ENCODE peak calls at places on chromosomes 1 and 21, in five cellular contexts. M is HepG2, J is GM23338, D is K562, P is H1. I is an unnamed sample.

GRCh38 chr1:154329551-154330131 is 4.3 kb downstream of the ATP8B2 start:
- DNase-seq in M (no peak), J (peak), D (no peak), P (no peak), I (no peak)

GRCh38 chr21:44550807-44551206 is 498 bp downstream of the KRTAP10-2 start:
- DNase-seq in M (no peak), J (no peak), D (no peak), P (no peak), I (no peak)

GRCh38 chr21:21730524-21730923 is 732.3 kb downstream of the NCAM2 start:
- DNase-seq in M (no peak), J (no peak), D (no peak), P (no peak), I (no peak)

GRCh38 chr1:204147392-204148097 is 4.3 kb downstream of the ETNK2 start:
- DNase-seq in M (no peak), J (peak), D (no peak), P (no peak), I (no peak)

GRCh38 chr1:247376659-247377058 is 39.3 kb upstream of the NLRP3 start:
- DNase-seq in M (no peak), J (peak), D (no peak), P (peak), I (no peak)

GRCh38 chr1:53123462-53124129 is 18.8 kb downstream of the SLC1A7 start:
- DNase-seq in M (no peak), J (no peak), D (no peak), P (no peak), I (peak)

GRCh38 chr1:6121651-6122370 is 58.3 kb downstream of the CHD5 start:
- DNase-seq in M (no peak), J (no peak), D (no peak), P (no peak), I (no peak)

GRCh38 chr1:26706315-26706714 is 10.5 kb downstream of the ARID1A start:
- DNase-seq in M (peak), J (no peak), D (no peak), P (no peak), I (no peak)

GRCh38 chr1:184419734-184420161 is 32.9 kb downstream of the C1orf21 start:
- DNase-seq in M (no peak), J (no peak), D (no peak), P (no peak), I (no peak)

GRCh38 chr1:59359325-59359724 is 62.4 kb downstream of the FGGY start:
- DNase-seq in M (peak), J (no peak), D (no peak), P (no peak), I (no peak)

GRCh38 chr1:186899977-186900376 is 71.2 kb downstream of the PLA2G4A start:
- DNase-seq in M (no peak), J (no peak), D (no peak), P (no peak), I (no peak)

GRCh38 chr1:97820470-97821188 is 100.2 kb downstream of the DPYD start:
- DNase-seq in M (peak), J (peak), D (no peak), P (no peak), I (peak)

GRCh38 chr1:220511785-220512184 is 16.2 kb upstream of the MARK1 start:
- DNase-seq in M (peak), J (peak), D (peak), P (no peak), I (no peak)

GRCh38 chr1:201511396-201511795 is 4.5 kb upstream of the CSRP1 start:
- DNase-seq in M (no peak), J (no peak), D (no peak), P (no peak), I (no peak)

GRCh38 chr21:46020581-46020980 is 39.0 kb downstream of the COL6A1 start:
- DNase-seq in M (no peak), J (no peak), D (no peak), P (no peak), I (no peak)

GRCh38 chr1:8818325-8818775 is 910 bp upstream of the RERE start:
- DNase-seq in M (no peak), J (no peak), D (peak), P (no peak), I (peak)

DNA sequence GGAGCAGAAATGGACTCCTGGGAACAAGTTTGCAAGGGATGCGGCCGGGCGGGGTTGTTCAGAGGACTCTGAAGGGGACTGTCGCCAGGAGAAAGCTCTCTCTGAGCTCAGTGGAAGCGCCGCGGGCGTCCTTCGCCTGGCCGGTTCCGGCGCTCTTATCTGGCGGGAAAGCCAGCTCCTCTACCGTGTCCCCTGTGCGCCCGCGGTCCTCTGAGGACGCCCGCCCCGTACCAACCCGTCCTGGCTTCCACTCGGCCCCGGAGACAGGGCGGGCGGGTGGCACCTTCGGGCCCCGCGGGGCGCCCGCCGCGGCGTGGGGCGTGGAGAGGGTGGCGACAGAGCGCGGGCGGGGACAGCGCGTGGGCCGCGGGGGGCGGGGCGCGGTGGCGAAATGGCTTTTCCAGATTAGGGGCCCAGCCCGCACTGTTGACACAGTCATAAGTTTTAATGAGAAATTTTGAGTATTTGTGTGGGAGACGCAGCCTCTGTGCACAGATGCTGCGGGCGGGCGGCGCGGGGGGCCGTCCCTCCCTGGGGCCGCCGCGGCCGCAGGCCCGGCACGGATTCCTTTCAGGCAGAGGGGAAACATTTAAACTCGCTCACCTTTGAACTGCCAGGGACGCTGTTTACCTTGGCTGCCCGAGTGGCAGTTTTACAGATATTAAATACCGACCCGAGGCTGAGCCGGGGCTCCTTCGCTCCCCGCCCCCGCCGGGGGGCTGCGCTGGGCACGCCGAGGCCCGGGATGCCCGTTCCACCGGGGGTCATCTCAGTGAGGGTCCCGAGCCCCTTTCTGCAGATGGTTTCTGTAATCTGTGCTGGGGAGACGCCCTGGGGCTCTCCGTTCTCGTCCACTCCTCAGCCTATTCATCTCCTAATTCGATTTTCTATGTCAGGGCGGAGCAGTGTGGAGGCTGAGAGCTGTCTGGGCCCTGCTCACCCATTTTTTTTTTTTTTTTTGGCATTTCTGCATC is 70.4 kb downstream of the FOXD2 start:
- DNase-seq in M (peak), J (peak), D (peak), P (no peak), I (no peak)
- TF ChIP-seq EZH2 in M (peak), J (peak), D (no peak), P (peak), I (peak)

DNA sequence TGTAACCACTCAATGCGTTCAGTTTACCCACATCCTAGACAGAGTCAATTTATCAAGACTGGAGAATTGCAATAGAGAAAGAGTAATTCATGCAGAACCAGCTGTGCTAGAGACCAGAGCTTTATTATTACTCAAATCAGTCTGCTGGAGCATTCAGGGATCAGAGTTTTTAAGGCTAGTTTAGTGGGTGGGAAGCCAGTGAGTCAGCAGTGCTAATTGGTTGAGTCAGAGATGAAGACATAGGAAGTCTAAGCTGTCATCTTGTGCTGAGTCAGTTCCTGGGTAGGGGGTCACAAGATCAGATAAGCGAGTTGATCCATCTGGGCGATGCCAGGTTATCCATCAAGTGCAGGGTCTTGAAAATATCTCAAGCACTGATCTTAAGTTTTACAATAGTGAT is 499.6 kb downstream of the MRPL39 start:
- DNase-seq in M (no peak), J (no peak), D (no peak), P (peak), I (no peak)
- TF ChIP-seq POLR2AphosphoS5 in M (no peak), J (no peak), D (no peak), P (no peak), I (no peak)

GRCh38 chr1:18635833-18636671 is 5.4 kb downstream of the PAX7 start:
- DNase-seq in M (no peak), J (peak), D (no peak), P (no peak), I (no peak)
- TF ChIP-seq EZH2 in M (no peak), J (peak), D (no peak), P (peak), I (peak)

DNA sequence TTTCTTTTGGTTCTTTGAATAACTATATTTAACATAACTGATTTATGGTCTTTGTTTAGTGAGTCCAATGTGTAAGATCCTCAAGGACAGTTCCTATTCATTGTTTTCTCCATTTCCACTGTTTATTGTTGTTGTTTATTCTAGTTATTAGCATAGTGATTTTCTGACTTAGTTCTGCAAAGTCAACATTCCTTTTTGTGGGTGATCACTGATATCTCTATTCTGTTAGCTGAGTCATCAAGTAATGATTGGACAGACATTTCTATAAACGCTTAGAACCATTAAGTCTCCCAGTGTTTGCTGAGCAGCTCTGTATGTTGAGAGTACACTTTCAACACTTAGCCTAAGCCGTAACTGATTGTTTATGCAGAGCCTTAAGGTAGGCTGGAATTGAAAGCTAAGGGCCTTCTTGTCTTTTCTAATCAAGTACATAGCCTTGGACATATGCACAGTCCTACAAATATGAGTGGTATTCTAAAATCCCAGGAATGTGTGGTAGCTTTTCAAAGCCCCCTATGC is 87.1 kb downstream of the SLC5A9 start:
- DNase-seq in M (peak), J (no peak), D (no peak), P (no peak), I (no peak)
- TF ChIP-seq POLR2AphosphoS5 in M (no peak), J (no peak), D (no peak), P (no peak), I (no peak)

GRCh38 chr1:86152887-86153286 is 3.7 kb downstream of the COL24A1 start:
- DNase-seq in M (no peak), J (no peak), D (no peak), P (no peak), I (no peak)

GRCh38 chr1:86156571-86157455 is at the start of gene COL24A1:
- DNase-seq in M (no peak), J (peak), D (peak), P (no peak), I (peak)

GRCh38 chr1:86154581-86155060 is 2.0 kb downstream of the COL24A1 start:
- DNase-seq in M (no peak), J (peak), D (no peak), P (no peak), I (no peak)

GRCh38 chr1:86155061-86155806 is 1.3 kb downstream of the COL24A1 start:
- DNase-seq in M (no peak), J (peak), D (peak), P (no peak), I (no peak)

DNA sequence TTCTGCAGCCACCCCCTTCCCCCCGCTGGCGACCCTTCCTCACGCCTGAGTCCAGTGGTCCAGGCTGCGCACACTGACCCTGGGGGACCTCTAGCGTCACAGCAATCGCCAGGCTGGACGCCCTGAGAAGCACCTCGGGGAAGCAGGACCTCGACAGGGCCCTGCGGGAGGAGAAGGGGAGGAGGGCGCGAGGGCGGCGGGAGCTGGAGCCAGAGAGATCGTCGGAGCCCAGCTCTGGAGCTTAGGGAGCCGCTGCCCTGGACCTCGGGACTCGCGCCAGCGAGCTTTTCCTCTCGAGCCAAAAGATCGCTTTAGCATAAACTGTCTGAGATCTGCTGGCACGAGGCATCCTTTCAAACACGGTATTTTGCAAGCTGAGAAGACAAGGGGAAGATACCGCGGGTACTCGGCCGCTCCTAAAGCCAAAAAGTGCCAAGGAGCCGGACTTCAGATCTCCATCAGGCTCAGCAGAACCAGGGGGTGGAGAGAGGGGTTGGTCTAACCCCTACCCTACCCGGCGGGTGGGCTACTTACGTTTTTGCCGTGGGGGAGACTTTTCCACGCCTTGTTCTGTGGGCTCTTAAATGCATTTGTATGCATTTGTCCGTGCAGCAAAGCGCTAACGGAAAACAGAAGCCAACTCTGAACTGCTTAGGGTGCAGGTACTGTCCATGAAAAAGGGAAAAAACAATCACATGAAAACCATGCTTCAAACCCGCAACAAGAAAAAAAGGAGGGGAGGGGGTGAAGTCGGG is 588 bp downstream of the COL24A1 start:
- DNase-seq in M (no peak), J (peak), D (no peak), P (no peak), I (peak)
- TF ChIP-seq EZH2 in M (no peak), J (peak), D (no peak), P (peak), I (peak)

I was measured in endothelial cell of umbilical vein.